ENCODE peak calls at places on chromosomes 2 and 18, in eight cellular contexts. O, C, L, W, S, H, T and V are unnamed samples.

GRCh38 chr2:62744603-62745002 is 39.1 kb downstream of the EHBP1 start:
- DNase-seq in W (no peak), T (no peak), S (no peak), C (no peak), L (no peak), H (no peak), O (no peak), V (no peak)

GRCh38 chr2:216535454-216535995 is 36.9 kb downstream of the RPL37A start:
- DNase-seq in W (peak), L (no peak), H (no peak), S (no peak), C (peak), O (peak), T (no peak), V (peak)

GRCh38 chr2:10392951-10393647 is 55.0 kb downstream of the ODC1 start:
- DNase-seq in L (no peak), S (peak), T (no peak), O (no peak), W (no peak), H (no peak), C (no peak), V (no peak)

GRCh38 chr2:52964916-52965530 is 802.6 kb upstream of the CHAC2 start:
- DNase-seq in T (no peak), C (no peak), H (no peak), O (no peak), L (no peak), S (no peak), W (no peak), V (no peak)

GRCh38 chr2:81894451-81894990 is 1590.0 kb upstream of the LRRTM1 start:
- DNase-seq in H (no peak), C (peak), S (no peak), O (no peak), T (no peak), W (no peak), L (no peak), V (no peak)

GRCh38 chr2:126781206-126781605 is 117.5 kb upstream of the TEX51 start:
- DNase-seq in L (no peak), C (no peak), T (no peak), H (no peak), O (no peak), W (no peak), S (no peak), V (no peak)

GRCh38 chr2:46241344-46241743 is 55.9 kb upstream of the EPAS1 start:
- DNase-seq in T (no peak), S (no peak), C (peak), L (no peak), O (peak), H (no peak), W (no peak), V (no peak)

GRCh38 chr2:170505631-170506270 is 209.4 kb upstream of the SP5 start:
- DNase-seq in T (no peak), H (peak), L (no peak), S (no peak), O (peak), C (peak), W (peak), V (no peak)

GRCh38 chr2:113149553-113150257 is 22.3 kb downstream of the IL1RN start:
- DNase-seq in S (no peak), H (no peak), L (no peak), W (no peak), C (no peak), O (no peak), T (no peak), V (no peak)

GRCh38 chr2:231820786-231821303 is 34.6 kb downstream of the COPS7B start:
- DNase-seq in S (no peak), O (peak), L (no peak), H (no peak), C (no peak), W (no peak), T (no peak), V (peak)

GRCh38 chr2:53432921-53433320 is 334.7 kb upstream of the CHAC2 start:
- DNase-seq in O (no peak), L (no peak), S (no peak), C (no peak), H (no peak), T (no peak), W (no peak), V (no peak)

GRCh38 chr2:129872438-129872837 is 107.0 kb upstream of the RAB6C start:
- DNase-seq in O (no peak), W (no peak), C (no peak), L (no peak), S (no peak), H (no peak), T (no peak), V (no peak)

GRCh38 chr2:10504370-10504993 is 56.4 kb upstream of the ODC1 start:
- DNase-seq in O (no peak), T (no peak), H (peak), S (no peak), C (no peak), W (no peak), L (no peak), V (no peak)

GRCh38 chr2:163319006-163319405 is 416.8 kb downstream of the FIGN start:
- DNase-seq in L (no peak), S (no peak), W (no peak), C (peak), H (no peak), T (no peak), O (peak), V (peak)

GRCh38 chr2:128292599-128293425 is 25.9 kb downstream of the HS6ST1 start:
- DNase-seq in W (peak), C (no peak), H (no peak), S (no peak), L (no peak), O (no peak), T (no peak), V (no peak)

GRCh38 chr2:150591901-150592300 is 104.4 kb upstream of the RND3 start:
- DNase-seq in C (peak), H (no peak), O (peak), T (no peak), W (no peak), L (no peak), S (no peak), V (no peak)

GRCh38 chr2:40412456-40412855 is 39.4 kb downstream of the SLC8A1 start:
- DNase-seq in S (no peak), L (no peak), O (peak), W (no peak), C (no peak), T (peak), H (no peak), V (no peak)

GRCh38 chr18:2050702-2051201 is 520.6 kb downstream of the METTL4 start:
- DNase-seq in C (peak), T (peak), H (no peak), L (no peak), S (no peak), W (no peak), O (no peak), V (no peak)

GRCh38 chr2:240462073-240462703 is 26.7 kb downstream of the GPC1 start:
- DNase-seq in L (no peak), W (peak), C (no peak), S (no peak), O (no peak), H (no peak), T (no peak), V (no peak)

GRCh38 chr2:29766191-29766590 is 155.2 kb downstream of the ALK start:
- DNase-seq in O (peak), C (no peak), S (no peak), L (no peak), T (no peak), W (no peak), H (no peak), V (no peak)

GRCh38 chr18:56189615-56190014 is 448.8 kb downstream of the TXNL1 start:
- DNase-seq in C (no peak), T (no peak), H (no peak), W (no peak), O (no peak), L (no peak), S (peak), V (no peak)

GRCh38 chr2:161063074-161063945 is 96.9 kb upstream of the TANK start:
- DNase-seq in S (peak), H (peak), O (peak), T (peak), C (peak), L (peak), W (peak), V (peak)

GRCh38 chr2:158940356-158940755 is 28.1 kb upstream of the TANC1 start:
- DNase-seq in C (no peak), T (no peak), S (no peak), L (no peak), W (no peak), H (no peak), O (no peak), V (no peak)

GRCh38 chr18:60554961-60555360 is 182.4 kb upstream of the MC4R start:
- DNase-seq in S (no peak), W (no peak), T (no peak), H (no peak), O (no peak), L (no peak), C (no peak), V (no peak)

DNA sequence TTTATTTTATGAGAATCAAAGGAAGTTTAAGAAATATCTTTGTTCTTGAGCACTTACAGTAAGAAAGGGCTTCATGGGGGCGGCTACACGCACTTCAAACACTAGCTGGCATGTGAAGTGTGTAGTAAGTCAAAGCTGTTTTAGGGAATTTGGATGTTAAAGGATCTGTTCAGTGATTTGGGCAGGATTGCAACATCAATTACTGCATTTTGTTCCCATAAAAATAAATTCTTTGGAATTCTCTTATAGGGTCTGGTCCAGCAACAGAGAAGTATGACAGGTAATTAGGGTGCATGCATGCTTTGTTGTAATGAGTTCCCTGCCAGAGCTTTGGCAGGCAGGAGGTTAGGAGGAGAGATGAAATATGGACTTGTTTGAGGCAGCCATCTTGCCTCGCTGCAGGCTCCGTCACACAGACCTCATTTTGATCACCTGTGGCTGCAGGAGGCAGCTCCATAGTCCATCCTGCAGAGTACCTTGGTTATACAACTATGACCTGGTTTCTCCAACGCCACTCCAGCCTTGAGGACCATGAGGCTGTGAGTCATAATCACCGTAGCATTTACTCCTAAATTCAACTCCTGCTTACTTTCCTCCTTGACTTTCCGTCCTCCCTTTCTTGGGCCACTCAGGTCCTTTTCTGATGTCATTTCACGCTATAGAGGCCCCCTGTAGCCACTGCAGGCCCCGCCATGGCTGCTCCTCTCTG is 26.5 kb upstream of the EML4 start:
- DNase-seq in H (no peak), O (peak), L (no peak), W (no peak), S (no peak), T (no peak), C (peak), V (no peak)
- H3K4me3 ChIP-seq in H (no peak), O (no peak), L (no peak), W (no peak), S (no peak), T (no peak), C (peak), V (no peak)

GRCh38 chr18:35378206-35378795 is 1.2 kb upstream of the ZNF396 start:
- DNase-seq in S (no peak), L (no peak), W (no peak), T (no peak), O (peak), H (no peak), C (peak), V (no peak)
- TF ChIP-seq CTCF in S (no peak), L (no peak), W (no peak), T (no peak), O (no peak), H (no peak), C (no peak), V (peak)

GRCh38 chr18:58367425-58368140 is 261.3 kb downstream of the ALPK2 start:
- DNase-seq in W (no peak), H (no peak), L (peak), O (no peak), T (no peak), S (no peak), C (no peak), V (no peak)

GRCh38 chr18:58373486-58373885 is 255.4 kb downstream of the ALPK2 start:
- DNase-seq in S (no peak), C (no peak), L (no peak), H (no peak), W (no peak), T (no peak), O (no peak), V (no peak)

GRCh38 chr18:58370096-58370495 is 258.8 kb downstream of the ALPK2 start:
- DNase-seq in S (no peak), W (no peak), C (no peak), H (no peak), O (no peak), L (no peak), T (no peak), V (no peak)

GRCh38 chr18:58369616-58370015 is 259.3 kb downstream of the ALPK2 start:
- DNase-seq in W (no peak), L (no peak), H (no peak), C (no peak), O (no peak), T (no peak), S (no peak), V (no peak)

GRCh38 chr18:58370662-58371061 is 258.2 kb downstream of the ALPK2 start:
- DNase-seq in W (no peak), O (no peak), L (no peak), C (no peak), T (no peak), H (no peak), S (no peak), V (no peak)
- H3K4me3 ChIP-seq in W (no peak), O (no peak), L (no peak), C (no peak), T (no peak), H (no peak), S (no peak), V (no peak)

DNA sequence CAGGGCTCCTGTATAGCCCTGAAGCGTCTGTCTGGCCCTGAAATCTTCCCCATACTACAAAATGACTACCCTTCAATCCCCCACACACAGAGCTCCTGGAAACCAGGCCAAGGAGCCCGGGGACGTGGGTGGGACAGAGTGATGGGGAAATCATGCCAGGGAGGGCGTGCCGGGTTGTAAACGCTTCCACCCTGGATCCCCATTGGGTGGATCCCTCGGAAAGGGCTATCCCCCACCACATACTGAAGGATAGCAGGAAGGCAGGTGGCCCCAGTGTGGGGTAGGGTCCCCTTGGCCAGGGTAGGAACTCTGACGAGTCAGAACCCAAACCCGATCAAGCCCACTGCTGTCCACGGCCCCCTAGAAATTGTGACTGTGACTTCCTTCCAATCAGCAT is 91.7 kb downstream of the INHBB start:
- DNase-seq in O (no peak), L (no peak), S (no peak), T (no peak), H (no peak), C (no peak), W (no peak), V (no peak)
- TF ChIP-seq CTCF in O (no peak), L (no peak), S (no peak), T (no peak), H (no peak), C (no peak), W (no peak), V (no peak)

GRCh38 chr2:96531366-96531765 is 5.2 kb upstream of the ARID5A start:
- DNase-seq in S (no peak), O (no peak), C (no peak), L (no peak), T (no peak), H (no peak), W (no peak), V (no peak)

GRCh38 chr2:96531872-96532505 is 4.6 kb upstream of the ARID5A start:
- DNase-seq in C (peak), W (peak), S (peak), L (peak), O (peak), T (peak), H (peak), V (peak)

GRCh38 chr2:96533292-96534073 is 3.1 kb upstream of the ARID5A start:
- DNase-seq in S (no peak), W (peak), L (no peak), C (peak), O (peak), H (peak), T (no peak), V (no peak)

GRCh38 chr2:96534131-96534530 is 2.4 kb upstream of the ARID5A start:
- DNase-seq in C (no peak), T (no peak), H (no peak), S (no peak), O (no peak), L (no peak), W (no peak), V (no peak)

GRCh38 chr2:96532641-96533291 is 3.8 kb upstream of the ARID5A start:
- DNase-seq in S (no peak), T (no peak), C (no peak), W (no peak), O (no peak), L (no peak), H (no peak), V (no peak)
- H3K4me3 ChIP-seq in S (no peak), T (no peak), C (no peak), W (peak), O (no peak), L (no peak), H (no peak), V (no peak)

GRCh38 chr2:5188636-5189035 is 503.5 kb upstream of the SOX11 start:
- DNase-seq in W (no peak), H (no peak), L (no peak), C (no peak), T (no peak), O (no peak), S (no peak), V (no peak)
- TF ChIP-seq CTCF in W (no peak), H (no peak), L (no peak), C (no peak), T (no peak), O (no peak), S (no peak), V (no peak)

DNA sequence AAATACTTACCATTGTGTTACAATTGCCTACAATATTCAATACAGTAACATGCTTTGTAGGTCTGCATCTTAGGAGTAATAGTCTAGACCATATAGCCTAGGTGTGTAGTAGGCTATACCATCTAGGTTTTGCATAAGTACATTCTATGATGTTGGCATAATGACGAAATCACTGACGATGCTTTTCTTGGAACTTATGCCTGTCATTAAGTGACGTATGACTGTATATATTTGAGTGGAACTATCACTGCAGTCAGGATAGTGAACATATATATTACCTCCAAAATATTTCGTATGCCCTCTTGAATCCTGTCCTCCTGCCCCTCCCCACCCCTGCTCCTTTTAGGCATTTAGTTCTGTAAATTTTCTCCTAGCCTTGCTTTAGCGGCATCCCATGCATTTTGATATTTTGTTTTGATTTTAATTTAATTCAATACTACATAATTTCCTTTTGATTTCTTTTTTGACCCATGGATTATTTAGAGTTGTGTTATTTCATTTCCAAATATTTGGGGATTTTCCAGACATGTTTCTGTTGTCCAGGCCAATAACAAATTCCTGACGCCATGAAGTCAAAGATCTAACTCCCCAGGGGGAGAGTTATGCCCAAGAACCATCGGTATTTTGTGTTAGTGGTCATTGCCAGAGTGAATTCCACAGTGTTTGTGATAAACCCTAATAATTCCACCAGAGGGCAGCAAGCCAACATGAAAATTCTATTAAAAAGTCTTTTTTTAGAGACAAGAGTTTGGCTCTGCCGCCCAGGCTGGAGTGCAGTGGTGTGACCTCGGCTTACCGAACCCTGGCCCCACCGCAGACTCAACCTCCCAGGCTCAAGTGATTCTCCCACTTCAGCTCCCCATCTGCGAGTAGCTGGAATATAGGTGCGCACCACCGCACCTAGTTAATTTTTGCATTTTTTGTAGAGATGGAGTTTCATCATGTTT is 24.2 kb upstream of the CASP8 start:
- DNase-seq in W (peak), L (peak), C (peak), S (peak), O (peak), H (peak), T (no peak), V (no peak)
- H3K4me3 ChIP-seq in W (peak), L (peak), C (no peak), S (peak), O (peak), H (no peak), T (no peak), V (no peak)

GRCh38 chr18:68152770-68153169 is 562.1 kb downstream of the TMX3 start:
- DNase-seq in H (no peak), T (no peak), S (no peak), C (no peak), L (peak), W (no peak), O (no peak), V (no peak)
- TF ChIP-seq CTCF in H (no peak), T (no peak), S (peak), C (no peak), L (peak), W (no peak), O (no peak), V (no peak)

GRCh38 chr2:177149155-177149503 is 63.5 kb upstream of the HNRNPA3 start:
- DNase-seq in O (no peak), C (no peak), H (no peak), S (no peak), T (no peak), W (no peak), L (no peak), V (no peak)
- H3K4me3 ChIP-seq in O (no peak), C (no peak), H (peak), S (no peak), T (no peak), W (peak), L (peak), V (no peak)